ENCODE peak calls at places on chromosome 15, in four cellular contexts. C is endothelial cell of umbilical vein; Z is CD8-positive, alpha-beta T cell; X is suprapubic skin. T is an unnamed sample. For H3K4me1 and H3K36me3, the result is how much of the 10 kb centered on the place peaks cover.

GRCh38 chr15:100780208-100780800 is 99.3 kb upstream of the ALDH1A3 start:
- DNase-seq in C (no peak), Z (peak), X (peak), T (no peak)

GRCh38 chr15:59976480-59976879 is 27.6 kb upstream of the FOXB1 start:
- DNase-seq in C (no peak), Z (peak), X (no peak), T (no peak)

GRCh38 chr15:66802087-66803001 is 100.3 kb downstream of the SMAD6 start:
- DNase-seq in C (peak), Z (no peak), X (peak), T (no peak)

GRCh38 chr15:27816790-27817189 is 282.3 kb downstream of the OCA2 start:
- DNase-seq in C (no peak), Z (no peak), X (no peak), T (no peak)

GRCh38 chr15:41917767-41918430 is 24.0 kb upstream of the SPTBN5 start:
- DNase-seq in C (peak), Z (no peak), X (no peak), T (no peak)

GRCh38 chr15:60918234-60918964 is 310.7 kb downstream of the RORA start:
- DNase-seq in C (no peak), Z (no peak), X (no peak), T (no peak)

GRCh38 chr15:78212546-78213424 is 21.6 kb downstream of the ACSBG1 start:
- DNase-seq in C (peak), Z (no peak), X (peak), T (no peak)

GRCh38 chr15:101568304-101568703 is 78.8 kb upstream of the PCSK6 start:
- DNase-seq in C (peak), Z (no peak), X (no peak), T (no peak)

GRCh38 chr15:70284438-70285214 is 186.9 kb upstream of the TLE3 start:
- DNase-seq in C (no peak), Z (no peak), X (peak), T (no peak)

GRCh38 chr15:101807345-101807945 is 4.1 kb downstream of the OR4F6 start:
- DNase-seq in C (no peak), Z (no peak), X (no peak), T (no peak)

GRCh38 chr15:101675015-101675414 is 22.8 kb upstream of the TM2D3 start:
- DNase-seq in C (no peak), Z (no peak), X (no peak), T (no peak)

GRCh38 chr15:27527490-27528067 is 556.6 kb downstream of the GABRG3 start:
- DNase-seq in C (no peak), Z (no peak), X (no peak), T (no peak)

DNA sequence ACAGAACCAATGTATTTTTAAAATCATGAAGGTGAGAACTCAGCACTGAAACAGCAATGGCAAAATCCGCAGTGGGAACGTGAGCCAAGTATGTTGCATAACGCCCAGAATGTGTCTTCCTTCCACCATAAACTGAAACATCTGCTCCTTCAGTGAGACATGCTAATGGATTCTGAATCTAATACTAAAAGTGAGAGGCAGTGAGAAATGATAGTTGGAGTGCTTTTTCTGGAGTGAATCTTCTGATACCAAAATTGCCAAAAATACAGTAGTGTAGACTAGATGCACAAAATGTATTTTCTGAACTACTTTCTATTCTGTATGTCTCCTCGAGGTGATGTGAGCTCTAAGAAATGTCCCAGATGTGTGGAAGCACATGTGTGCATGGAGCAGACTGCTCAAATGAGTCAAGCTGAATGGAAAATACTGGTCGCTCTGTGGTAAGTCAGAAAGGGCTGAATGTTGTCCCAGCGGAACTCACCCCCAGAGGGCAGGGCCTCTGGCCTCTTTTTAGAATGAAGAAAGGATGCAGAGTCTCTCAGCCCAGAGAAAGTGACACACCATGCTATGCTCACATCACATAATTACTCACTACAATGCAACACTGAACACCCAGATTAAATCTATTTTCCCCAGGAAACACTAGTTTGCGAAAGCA is 73.0 kb downstream of the ATP10A start:
- DNase-seq in C (no peak), Z (no peak), X (no peak), T (no peak)
- H3K27ac ChIP-seq in C (no peak), Z (no peak), X (peak), T (peak)

DNA sequence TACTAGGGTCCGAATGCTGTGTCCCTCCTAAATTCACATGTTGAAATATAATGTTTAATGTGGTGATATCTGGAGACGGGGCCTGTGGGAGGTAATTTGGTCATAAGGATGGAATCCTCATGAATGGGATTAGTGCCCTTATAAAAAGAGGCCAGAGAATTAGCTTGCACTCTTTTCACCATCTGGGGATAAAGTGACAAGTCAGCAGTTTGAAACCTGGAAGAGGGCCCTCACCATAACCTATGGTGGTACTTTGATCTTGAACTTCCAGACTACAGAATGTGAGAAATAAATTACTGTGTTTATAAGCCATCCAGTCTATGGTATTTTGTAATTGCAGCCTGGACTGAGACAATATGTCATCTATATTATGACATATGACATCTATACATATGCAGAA is 132.1 kb downstream of the ISL2 start:
- DNase-seq in C (no peak), Z (no peak), X (no peak), T (no peak)
- H3K4me1 ChIP-seq in C (under half), Z (under half), X (under half), T (under half)

GRCh38 chr15:63683343-63683951 is 86.3 kb downstream of the FBXL22 start:
- DNase-seq in C (no peak), Z (no peak), X (no peak), T (no peak)
- H3K36me3 ChIP-seq in C (under half), Z (half or more), X (half or more), T (under half)

DNA sequence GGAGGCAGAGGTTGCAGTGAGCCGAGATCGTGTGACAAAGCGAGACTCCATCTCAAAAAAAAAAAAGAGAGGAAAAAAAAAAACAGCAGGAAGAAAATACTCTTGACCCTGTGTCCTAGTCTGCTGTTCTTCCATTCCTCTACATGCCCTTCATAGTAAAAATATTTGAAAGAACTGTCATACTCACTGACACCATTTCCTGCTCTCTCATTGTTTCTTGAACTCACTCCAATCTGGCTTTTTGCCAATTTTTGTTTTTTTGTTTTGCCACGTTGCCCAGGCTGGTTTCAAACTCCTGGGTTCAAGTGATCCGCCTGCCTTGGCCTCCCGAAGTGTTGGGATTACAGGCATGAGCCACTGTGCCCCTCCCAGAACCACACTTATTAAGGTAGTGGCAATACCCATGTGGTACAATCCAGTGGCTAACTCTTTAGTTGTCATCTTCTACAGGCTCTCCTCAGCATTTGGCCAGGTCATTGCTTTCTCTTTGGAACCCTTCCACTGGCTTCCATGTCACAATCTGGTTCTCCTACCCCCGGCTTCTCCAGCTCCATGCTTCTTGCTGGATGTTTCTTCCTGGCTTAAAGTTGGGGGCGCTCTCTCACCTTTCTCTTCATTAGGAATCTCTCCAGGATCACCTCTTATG is 238.2 kb upstream of the C2CD4B start:
- DNase-seq in C (peak), Z (no peak), X (no peak), T (no peak)
- H3K27ac ChIP-seq in C (no peak), Z (no peak), X (no peak), T (peak)

GRCh38 chr15:79243723-79244122 is 38.8 kb upstream of the ANKRD34C start:
- DNase-seq in C (no peak), Z (no peak), X (no peak), T (no peak)
- H3K4me1 ChIP-seq in C (under half), Z (under half), X (under half), T (under half)

DNA sequence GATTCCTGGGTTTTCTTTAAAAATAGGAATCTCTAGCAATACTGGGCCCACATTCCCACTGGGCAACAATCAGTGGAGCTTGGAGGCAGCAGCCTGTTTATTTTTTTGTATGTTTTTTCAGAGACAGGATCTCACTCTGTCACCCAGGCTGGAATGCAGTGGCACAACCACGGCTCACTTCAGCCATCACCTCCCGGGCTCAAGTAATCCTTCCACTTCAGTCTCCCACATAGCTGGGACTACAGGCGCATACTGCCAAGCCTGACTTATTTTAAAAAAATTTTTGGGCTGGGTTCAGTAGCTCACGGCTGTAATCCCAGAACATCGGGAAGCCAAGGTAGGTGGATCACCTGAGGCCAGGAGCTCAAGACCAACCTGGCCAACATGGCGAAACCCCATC is 29.1 kb upstream of the GNB5 start:
- DNase-seq in C (no peak), Z (no peak), X (no peak), T (no peak)
- H3K36me3 ChIP-seq in C (under half), Z (under half), X (under half), T (under half)

GRCh38 chr15:76343313-76343996 is 6.9 kb downstream of the ISL2 start:
- DNase-seq in C (no peak), Z (no peak), X (no peak), T (no peak)
- H3K27ac ChIP-seq in C (no peak), Z (no peak), X (no peak), T (no peak)

DNA sequence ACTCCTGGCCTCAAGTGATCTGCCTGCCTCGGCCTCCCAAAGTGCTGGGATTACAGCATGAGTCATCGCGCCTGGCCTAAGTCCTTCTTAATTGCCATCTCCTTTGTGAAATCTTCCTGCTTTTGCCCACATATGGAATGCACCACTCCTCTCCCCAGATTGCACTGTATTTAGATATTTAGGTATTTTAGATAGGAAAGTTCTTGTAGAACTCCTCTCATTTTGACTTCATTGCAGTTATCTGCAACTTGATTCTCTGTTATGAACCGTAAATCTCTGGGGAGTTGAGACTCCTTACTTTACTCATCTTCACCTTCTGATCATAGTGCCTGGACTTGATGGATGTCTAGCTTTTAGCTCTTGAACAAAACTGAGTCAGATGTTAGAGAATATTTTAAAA is 150.7 kb downstream of the AKAP13 start:
- DNase-seq in C (no peak), Z (no peak), X (no peak), T (no peak)
- H3K4me1 ChIP-seq in C (under half), Z (under half), X (under half), T (under half)

GRCh38 chr15:98958076-98958475 is 49.5 kb downstream of the PGPEP1L start:
- DNase-seq in C (no peak), Z (no peak), X (no peak), T (no peak)
- H3K36me3 ChIP-seq in C (under half), Z (under half), X (half or more), T (under half)

GRCh38 chr15:93043621-93044300 is 45.2 kb downstream of the RGMA start:
- DNase-seq in C (no peak), Z (no peak), X (no peak), T (no peak)

GRCh38 chr15:93042211-93042610 is 46.8 kb downstream of the RGMA start:
- DNase-seq in C (no peak), Z (no peak), X (no peak), T (no peak)

GRCh38 chr15:93044301-93045190 is 44.5 kb downstream of the RGMA start:
- DNase-seq in C (no peak), Z (no peak), X (peak), T (no peak)

GRCh38 chr15:93041159-93041547 is 47.9 kb downstream of the RGMA start:
- DNase-seq in C (no peak), Z (no peak), X (no peak), T (no peak)

GRCh38 chr15:93042691-93043378 is 46.2 kb downstream of the RGMA start:
- DNase-seq in C (no peak), Z (no peak), X (no peak), T (no peak)
- H3K27ac ChIP-seq in C (no peak), Z (no peak), X (no peak), T (no peak)

T was measured in thoracic aorta.